ENCODE peak calls at places on chromosomes 3 and 15, in seven cellular contexts. G, B, I, K, P, F and X are unnamed samples. For H3K9me3, the result is how much of the 10 kb centered on the place peaks cover.

GRCh38 chr15:89436560-89437311 is 59.6 kb downstream of the RHCG start:
- DNase-seq in B (no peak), F (no peak), P (no peak), K (no peak), G (no peak), I (no peak), X (no peak)

GRCh38 chr3:105829229-105829628 is 39.6 kb downstream of the CBLB start:
- DNase-seq in B (no peak), K (no peak), P (no peak), I (no peak), F (no peak), G (no peak), X (no peak)

GRCh38 chr3:144053121-144053520 is 81.5 kb downstream of the DIPK2A start:
- DNase-seq in K (no peak), B (no peak), I (no peak), P (no peak), F (no peak), G (no peak), X (no peak)

GRCh38 chr3:159992601-159993000 is 4.0 kb downstream of the IL12A start:
- DNase-seq in F (no peak), P (no peak), B (no peak), I (no peak), K (no peak), G (no peak), X (no peak)

GRCh38 chr15:36632196-36632595 is 52.8 kb downstream of the CDIN1 start:
- DNase-seq in F (peak), B (no peak), G (no peak), P (no peak), I (no peak), K (no peak), X (no peak)

GRCh38 chr3:195286115-195286872 is 15.3 kb upstream of the XXYLT1 start:
- DNase-seq in B (no peak), I (peak), P (no peak), K (no peak), G (no peak), F (no peak), X (no peak)

GRCh38 chr3:191343115-191343514 is 12.8 kb upstream of the UTS2B start:
- DNase-seq in K (no peak), I (no peak), P (no peak), G (no peak), F (no peak), B (no peak), X (no peak)

GRCh38 chr3:112813016-112813415 is 33.6 kb downstream of the CD200R1L start:
- DNase-seq in G (no peak), P (no peak), F (no peak), B (no peak), K (no peak), I (no peak), X (no peak)

GRCh38 chr3:45647148-45647619 is 42.0 kb upstream of the SACM1L start:
- DNase-seq in I (peak), F (no peak), G (no peak), K (no peak), B (peak), P (no peak), X (peak)

GRCh38 chr15:78638658-78639314 is 2.2 kb downstream of the CHRNB4 start:
- DNase-seq in F (peak), B (peak), P (no peak), G (no peak), I (peak), K (no peak), X (peak)

GRCh38 chr3:196422976-196423781 is 9.0 kb downstream of the UBXN7 start:
- DNase-seq in K (peak), G (no peak), I (peak), B (no peak), P (peak), F (no peak), X (no peak)

GRCh38 chr3:9704343-9705322 is 1.0 kb downstream of the CPNE9 start:
- DNase-seq in F (no peak), G (no peak), B (no peak), P (no peak), I (peak), K (peak), X (peak)

GRCh38 chr3:187669675-187670504 is at the start of gene SST:
- DNase-seq in K (peak), F (no peak), B (no peak), P (no peak), G (no peak), I (no peak), X (peak)

GRCh38 chr3:44280631-44281030 is 38.9 kb downstream of the TOPAZ1 start:
- DNase-seq in P (no peak), K (no peak), F (no peak), B (no peak), I (no peak), G (no peak), X (no peak)

GRCh38 chr15:72231847-72232461 is 964 bp upstream of the PKM start:
- DNase-seq in K (no peak), G (peak), P (no peak), I (peak), F (no peak), B (peak), X (peak)

GRCh38 chr3:8597515-8597853 is 47.1 kb downstream of the SSUH2 start:
- DNase-seq in B (no peak), G (no peak), I (no peak), F (no peak), P (no peak), K (no peak), X (no peak)

GRCh38 chr15:87045741-87046140 is 966.1 kb downstream of the AGBL1 start:
- DNase-seq in G (no peak), I (no peak), K (no peak), F (no peak), P (no peak), B (no peak), X (no peak)

GRCh38 chr15:67050062-67050461 is 15.3 kb upstream of the SMAD3 start:
- DNase-seq in F (no peak), G (no peak), P (peak), I (no peak), K (no peak), B (no peak), X (no peak)

GRCh38 chr3:33313331-33313730 is 36.1 kb downstream of the FBXL2 start:
- DNase-seq in I (no peak), B (no peak), P (no peak), F (no peak), G (no peak), K (no peak), X (no peak)

GRCh38 chr15:59420986-59421618 is 16.9 kb upstream of the FAM81A start:
- DNase-seq in F (no peak), B (no peak), I (peak), G (no peak), K (no peak), P (no peak), X (no peak)

GRCh38 chr3:26058774-26059455 is 269.0 kb downstream of the OXSM start:
- DNase-seq in I (no peak), B (no peak), F (no peak), G (no peak), K (no peak), P (no peak), X (no peak)
- H3K9me3 ChIP-seq in I (under half), B (under half), F (under half), G (under half), K (under half), P (under half), X (under half)

DNA sequence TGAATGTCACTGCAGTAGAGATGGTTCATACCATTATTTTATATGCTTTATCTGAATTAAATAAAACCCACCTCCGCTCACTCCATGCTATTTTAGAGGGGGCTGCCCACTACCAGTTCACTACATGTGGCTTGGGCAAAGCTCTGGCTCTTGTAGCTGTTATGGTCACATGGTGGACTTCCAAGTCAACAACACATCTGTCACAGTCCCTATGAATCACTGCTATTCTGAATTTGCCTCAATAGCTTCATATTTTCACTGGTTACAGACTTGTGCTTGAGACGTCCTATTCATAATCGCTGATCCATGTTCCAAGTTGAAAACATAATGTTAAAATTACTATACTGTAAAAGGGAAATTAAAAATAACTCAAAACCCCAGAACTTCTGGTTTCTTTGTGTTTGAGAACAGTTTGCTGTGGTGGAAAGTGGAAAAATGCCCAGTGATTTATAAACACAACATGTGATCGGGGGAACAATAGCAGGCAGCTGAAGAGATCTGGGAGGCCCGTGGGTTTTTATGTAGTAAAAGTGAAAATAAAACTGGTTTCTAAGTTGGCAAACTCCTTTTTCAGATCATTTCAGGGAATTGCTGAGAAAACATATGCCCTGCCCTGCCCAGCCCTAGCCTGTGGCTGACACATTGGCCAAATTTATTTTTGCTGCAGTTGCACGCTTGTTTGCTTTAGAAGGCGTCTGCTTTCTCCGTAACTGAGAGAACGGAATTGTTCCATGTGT is 128.8 kb upstream of the PRR23C start:
- DNase-seq in G (no peak), P (no peak), F (no peak), K (no peak), B (no peak), I (peak), X (no peak)
- H3K4me3 ChIP-seq in G (no peak), P (no peak), F (no peak), K (no peak), B (peak), I (peak), X (no peak)

GRCh38 chr3:43013256-43013655 is 34.1 kb downstream of the GASK1A start:
- DNase-seq in K (no peak), B (no peak), G (peak), I (no peak), P (no peak), F (no peak), X (no peak)
- H3K9me3 ChIP-seq in K (under half), B (under half), G (half or more), I (under half), P (under half), F (under half), X (half or more)

DNA sequence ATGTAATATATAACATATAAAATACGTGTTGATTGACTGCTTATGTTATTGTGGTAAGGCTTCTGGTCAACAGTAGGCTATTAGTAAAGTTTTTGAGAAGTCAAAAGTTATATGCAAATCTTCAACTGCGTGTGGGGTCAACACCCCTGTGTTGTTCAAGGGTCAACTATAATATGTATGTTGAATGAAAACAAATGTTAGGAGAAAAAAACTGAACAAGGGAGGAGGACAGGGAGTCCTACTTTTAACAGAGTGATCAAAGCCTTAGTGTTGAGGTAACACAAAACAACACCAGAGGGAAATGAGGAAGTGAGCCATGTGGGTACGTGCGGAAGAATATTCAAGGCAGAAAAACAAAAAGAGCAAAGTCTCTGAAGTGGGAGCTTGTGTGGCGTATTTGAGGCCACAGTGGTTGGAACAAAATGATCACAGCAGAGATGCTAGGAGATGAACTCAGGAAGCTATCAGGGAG is 62.5 kb downstream of the SFMBT1 start:
- DNase-seq in F (no peak), B (peak), K (no peak), P (no peak), G (peak), I (no peak), X (no peak)
- H3K4me3 ChIP-seq in F (no peak), B (no peak), K (no peak), P (no peak), G (peak), I (no peak), X (no peak)

DNA sequence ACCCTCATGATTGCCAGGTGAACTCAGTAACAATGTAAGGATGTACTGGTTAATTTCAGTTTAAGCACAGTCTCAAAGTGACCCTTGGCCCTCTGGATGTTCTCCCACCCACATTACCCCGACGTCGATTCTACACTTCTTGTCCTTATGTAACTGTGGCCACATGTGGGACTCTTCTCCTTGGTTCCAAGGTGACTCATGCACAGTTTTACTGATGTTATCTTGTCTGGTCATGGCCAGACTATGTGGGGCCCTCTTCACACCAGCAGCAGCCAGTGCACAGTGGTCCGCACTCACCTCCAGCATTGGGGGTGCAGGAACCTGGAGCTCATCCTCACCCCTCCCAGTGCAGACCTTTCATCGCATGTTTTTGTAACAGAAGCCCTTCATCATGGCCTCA is 519.4 kb downstream of the OCA2 start:
- DNase-seq in G (no peak), K (no peak), F (no peak), P (no peak), B (no peak), I (no peak), X (no peak)
- H3K9me3 ChIP-seq in G (under half), K (under half), F (under half), P (under half), B (under half), I (under half), X (under half)

GRCh38 chr3:119357190-119357589 is 63.0 kb downstream of the ARHGAP31 start:
- DNase-seq in F (no peak), P (no peak), G (no peak), K (no peak), I (no peak), B (no peak), X (peak)
- H3K4me3 ChIP-seq in F (no peak), P (no peak), G (no peak), K (no peak), I (no peak), B (no peak), X (no peak)